ENCODE peak calls at places on chromosomes 7 and 10, in four cellular contexts. G is HCT116, H is GM12878, O is K562. T is an unnamed sample.

GRCh38 chr7:90409667-90410066 is 6.4 kb downstream of the CLDN12 start:
- DNase-seq in O (no peak), G (no peak), H (no peak), T (no peak)

GRCh38 chr7:370775-371118 is 80.8 kb downstream of the FOXL3 start:
- DNase-seq in O (no peak), H (no peak), G (no peak), T (no peak)

GRCh38 chr7:46871516-46871915 is 710.4 kb downstream of the TNS3 start:
- DNase-seq in G (no peak), H (no peak), O (no peak), T (no peak)

GRCh38 chr10:7563368-7563767 is 103.4 kb downstream of the ITIH5 start:
- DNase-seq in H (no peak), O (no peak), G (no peak), T (no peak)

GRCh38 chr7:130274983-130275649 is 8.5 kb downstream of the CPA2 start:
- DNase-seq in G (no peak), O (no peak), H (no peak), T (no peak)

GRCh38 chr10:52215745-52216361 is 98.2 kb upstream of the DKK1 start:
- DNase-seq in O (peak; percentile 44), G (peak; percentile 60), H (peak; percentile 32), T (no peak)

GRCh38 chr7:70042533-70042932 is 444.3 kb downstream of the AUTS2 start:
- DNase-seq in H (no peak), O (no peak), G (no peak), T (no peak)

GRCh38 chr10:46544989-46545791 is 11.3 kb downstream of the GPRIN2 start:
- DNase-seq in G (peak; percentile 10), H (no peak), O (no peak), T (no peak)

GRCh38 chr10:96586419-96587254 is at the start of gene TM9SF3:
- DNase-seq in O (peak; percentile 84), G (peak; percentile 49), H (no peak), T (no peak)

GRCh38 chr10:49744924-49745605 is 17.1 kb downstream of the OGDHL start:
- DNase-seq in H (no peak), O (no peak), G (no peak), T (no peak)

GRCh38 chr7:36474283-36475010 is 84.8 kb downstream of the ANLN start:
- DNase-seq in H (no peak), O (peak; percentile 52), G (no peak), T (no peak)

GRCh38 chr10:14200645-14201534 is 129.8 kb downstream of the FRMD4A start:
- DNase-seq in O (peak; percentile 33), G (no peak), H (no peak), T (no peak)

GRCh38 chr7:138885383-138886147 is 87.6 kb upstream of the ATP6V0A4 start:
- DNase-seq in G (no peak), H (no peak), O (peak; percentile 59), T (no peak)

GRCh38 chr7:158767707-158768106 is 61.6 kb downstream of the ESYT2 start:
- DNase-seq in H (no peak), G (no peak), O (no peak), T (no peak)

GRCh38 chr7:140345426-140345825 is 52.9 kb downstream of the SLC37A3 start:
- DNase-seq in H (no peak), O (no peak), G (no peak), T (no peak)

GRCh38 chr10:58576736-58577366 is 64.2 kb downstream of the BICC1 start:
- DNase-seq in H (no peak), O (no peak), G (no peak), T (no peak)

GRCh38 chr7:22361795-22362194 is 4.8 kb upstream of the RAPGEF5 start:
- DNase-seq in O (no peak), H (no peak), G (no peak), T (no peak)

GRCh38 chr7:132650498-132650897 is 74.2 kb upstream of the PLXNA4 start:
- DNase-seq in O (no peak), G (no peak), H (no peak), T (no peak)

GRCh38 chr10:90642136-90642535 is 215.7 kb downstream of the HTR7 start:
- DNase-seq in H (no peak), G (no peak), O (no peak), T (no peak)

GRCh38 chr7:16347461-16348192 is 73.7 kb downstream of the CRPPA start:
- DNase-seq in O (no peak), G (no peak), H (no peak), T (no peak)

GRCh38 chr10:100713049-100713858 is 32.1 kb upstream of the PAX2 start:
- DNase-seq in G (no peak), O (peak; percentile 38), H (no peak), T (no peak)

GRCh38 chr10:73095479-73096021 is 1.1 kb downstream of the P4HA1 start:
- DNase-seq in O (peak; percentile 45), H (no peak), G (no peak), T (no peak)

GRCh38 chr7:96952974-96953391 is 52.4 kb upstream of the DLX6 start:
- DNase-seq in H (no peak), O (no peak), G (no peak), T (no peak)

GRCh38 chr10:132627736-132628512 is 90.3 kb downstream of the INPP5A start:
- DNase-seq in H (no peak), O (peak; percentile 37), G (no peak), T (no peak)

GRCh38 chr10:110137142-110137545 is 70.3 kb upstream of the MXI1 start:
- DNase-seq in O (peak; percentile 40), G (peak; percentile 55), H (peak; percentile 48), T (no peak)

GRCh38 chr10:1166828-1167275 is 110.7 kb downstream of the WDR37 start:
- DNase-seq in H (no peak), G (no peak), O (no peak), T (no peak)

GRCh38 chr7:28958235-28958945 is at the start of gene TRIL:
- DNase-seq in G (no peak), H (no peak), O (no peak), T (peak; percentile 78)

GRCh38 chr10:20185116-20185515 is 368.9 kb downstream of the PLXDC2 start:
- DNase-seq in O (no peak), G (no peak), H (no peak), T (peak; percentile 0)

GRCh38 chr10:43846187-43846680 is 197.6 kb upstream of the ZNF32 start:
- DNase-seq in H (peak; percentile 4), O (no peak), G (no peak), T (no peak)

GRCh38 chr10:90181251-90181691 is 479.9 kb downstream of the KIF20B start:
- DNase-seq in H (no peak), G (no peak), O (no peak), T (no peak)

GRCh38 chr7:148274118-148274517 is 316.4 kb upstream of the C7orf33 start:
- DNase-seq in G (no peak), O (no peak), H (no peak), T (no peak)

GRCh38 chr7:28300488-28300887 is 111.8 kb upstream of the CREB5 start:
- DNase-seq in G (no peak), O (no peak), H (no peak), T (no peak)

GRCh38 chr10:48470893-48471805 is 133.7 kb downstream of the ARHGAP22 start:
- DNase-seq in O (peak; percentile 74), H (no peak), G (no peak), T (peak; percentile 42)
- TF ChIP-seq EGR1 in O (no peak), H (no peak), G (no peak), T (no peak)

GRCh38 chr10:122165914-122166313 is 105.2 kb upstream of the BTBD16 start:
- DNase-seq in G (no peak), O (no peak), H (no peak), T (no peak)
- TF ChIP-seq EGR1 in G (no peak), O (no peak), H (no peak), T (no peak)

DNA sequence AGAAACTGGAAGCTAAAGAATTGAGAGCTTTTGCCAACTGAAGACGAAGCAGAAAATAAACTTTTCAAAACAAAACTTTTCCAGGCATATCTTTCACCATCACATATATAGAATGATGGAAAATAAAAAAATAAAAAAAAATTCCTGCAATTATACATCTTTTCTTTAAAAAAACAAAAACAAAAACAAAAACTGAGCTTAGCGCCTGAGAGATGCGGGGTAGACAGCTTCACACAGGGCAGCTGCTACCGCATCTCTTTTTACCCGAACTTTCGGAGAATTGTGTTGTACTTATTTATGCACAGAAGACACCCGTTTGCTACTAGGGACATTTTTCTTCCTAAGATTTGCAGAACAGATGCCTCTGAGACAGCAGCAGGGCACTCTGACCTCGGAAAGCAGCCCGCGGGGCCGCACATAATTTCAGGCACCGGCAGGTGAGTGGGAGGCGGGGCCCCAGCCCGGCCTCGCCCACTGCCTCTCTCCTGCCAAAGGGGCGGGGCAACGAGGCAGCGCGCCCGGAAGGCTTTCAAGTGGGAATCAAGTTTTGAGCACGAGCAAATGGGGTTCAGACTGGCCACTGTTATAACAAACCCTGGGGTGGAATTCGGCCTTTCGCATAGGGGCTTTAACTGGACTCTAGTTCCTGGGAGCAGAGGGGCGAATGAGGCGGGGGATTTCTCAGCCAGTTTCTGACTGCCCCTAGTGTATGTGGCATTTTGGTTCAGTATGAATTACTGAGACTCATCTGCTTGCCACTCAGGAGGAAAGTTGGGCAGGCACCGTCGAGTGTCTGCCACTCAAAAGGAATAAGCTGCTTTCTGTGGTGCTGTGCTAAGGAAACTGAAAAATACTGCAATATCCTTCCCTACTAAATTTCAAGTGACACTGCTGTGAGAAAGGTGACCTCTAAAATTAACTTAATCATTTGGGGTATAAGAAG is 18.5 kb upstream of the FAM133B start:
- DNase-seq in G (no peak), O (peak; percentile 60), H (no peak), T (no peak)
- TF ChIP-seq EGR1 in G (no peak), O (no peak), H (no peak), T (no peak)

DNA sequence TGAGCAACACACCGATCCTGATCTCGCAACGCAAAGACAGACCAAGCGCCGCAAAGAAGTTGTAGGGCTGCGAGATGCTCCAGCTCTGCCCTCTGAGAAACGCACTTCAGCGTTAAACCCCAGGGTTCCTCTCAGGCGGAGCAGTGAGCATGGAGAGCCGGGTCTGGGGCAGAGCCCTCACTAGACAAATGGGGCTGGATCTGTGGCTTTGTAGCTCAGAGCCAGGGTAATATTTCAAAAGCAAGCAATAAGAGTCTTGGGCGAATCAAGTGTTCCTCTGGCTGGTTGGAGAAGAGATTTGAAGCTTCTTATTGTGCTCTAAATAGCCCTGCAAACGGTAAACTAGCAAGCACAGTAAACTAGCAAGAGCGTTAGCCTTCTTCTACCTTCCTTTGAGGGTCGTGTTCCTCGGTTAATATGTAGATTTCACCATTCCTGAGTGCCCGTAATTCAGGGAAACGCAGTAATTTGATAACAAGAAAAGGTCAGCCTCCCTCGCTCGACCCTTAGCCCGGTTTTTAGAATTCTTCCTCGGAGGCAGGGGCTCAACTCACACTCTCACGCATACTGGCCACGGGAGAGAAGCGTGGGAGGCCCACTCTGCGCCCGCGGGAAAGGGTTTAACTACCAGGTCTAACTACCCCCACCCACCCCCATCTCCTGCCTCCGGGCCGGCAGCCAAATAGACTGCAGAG is 6.7 kb downstream of the SKAP2 start:
- DNase-seq in G (no peak), O (no peak), H (no peak), T (no peak)
- TF ChIP-seq EGR1 in G (no peak), O (peak; percentile 37), H (no peak), T (no peak)